ENCODE peak calls at places on chromosomes 12 and 14, in four cellular contexts. S is Calu3; N is activated T-cell treated with anti-CD3 and anti-CD28 coated beads for 24 hours; Z is CD4-positive, CD25-positive, alpha-beta regulatory T cell. I is an unnamed sample.

GRCh38 chr12:82527165-82527780 is 159.4 kb upstream of the TMTC2 start:
- DNase-seq in S (peak; percentile 62), N (no peak), Z (peak; percentile 4), I (peak; percentile 71)

GRCh38 chr12:51293693-51294092 is 23.5 kb upstream of the SMAGP start:
- DNase-seq in N (no peak), S (no peak), Z (no peak), I (no peak)

GRCh38 chr12:20463920-20464524 is 95.7 kb downstream of the PDE3A start:
- DNase-seq in S (peak; percentile 11), Z (no peak), N (no peak), I (no peak)

GRCh38 chr12:76927170-76927784 is 48.5 kb upstream of the CSRP2 start:
- DNase-seq in S (peak; percentile 43), Z (no peak), N (peak; percentile 7), I (no peak)

GRCh38 chr12:115232455-115233156 is 548.6 kb upstream of the TBX3 start:
- DNase-seq in Z (no peak), N (no peak), S (no peak), I (no peak)

GRCh38 chr12:12997734-12998133 is 2.3 kb downstream of the HEBP1 start:
- DNase-seq in Z (no peak), S (no peak), N (no peak), I (no peak)

GRCh38 chr14:29865299-29865698 is 62.3 kb downstream of the PRKD1 start:
- DNase-seq in N (no peak), S (no peak), Z (no peak), I (no peak)

GRCh38 chr14:75456069-75457023 is 28.5 kb downstream of the JDP2 start:
- DNase-seq in S (no peak), Z (no peak), N (no peak), I (no peak)

GRCh38 chr12:128903231-128903630 is 50.0 kb downstream of the GLT1D1 start:
- DNase-seq in S (no peak), N (no peak), Z (no peak), I (no peak)

GRCh38 chr14:97058071-97058470 is 260.9 kb downstream of the VRK1 start:
- DNase-seq in Z (no peak), S (no peak), N (no peak), I (no peak)

GRCh38 chr14:66038214-66038977 is 447.8 kb upstream of the CCDC196 start:
- DNase-seq in Z (no peak), S (peak; percentile 34), N (no peak), I (no peak)

GRCh38 chr12:106131671-106132070 is 7.1 kb downstream of the NUAK1 start:
- DNase-seq in N (no peak), S (no peak), Z (no peak), I (no peak)

GRCh38 chr14:96578619-96579018 is 76.4 kb downstream of the PAPOLA start:
- DNase-seq in N (no peak), Z (no peak), S (no peak), I (no peak)

GRCh38 chr12:96070670-96071279 is 35.4 kb upstream of the LTA4H start:
- DNase-seq in S (no peak), N (no peak), Z (no peak), I (no peak)

GRCh38 chr12:131533139-131533538 is 177.8 kb upstream of the SFSWAP start:
- DNase-seq in S (no peak), Z (no peak), N (no peak), I (no peak)

GRCh38 chr14:103697601-103698379 is 17.5 kb downstream of the XRCC3 start:
- DNase-seq in S (no peak), N (no peak), Z (no peak), I (no peak)

GRCh38 chr14:63752449-63753169 is 24.7 kb upstream of the SGPP1 start:
- DNase-seq in N (no peak), S (peak; percentile 76), Z (no peak), I (peak; percentile 18)

GRCh38 chr12:53174881-53175491 is 5.5 kb upstream of the ZNF740 start:
- DNase-seq in Z (no peak), S (no peak), N (no peak), I (no peak)

GRCh38 chr14:31025335-31026075 is at the start of gene AP4S1:
- DNase-seq in Z (peak; percentile 57), S (peak; percentile 48), N (peak; percentile 44), I (no peak)

GRCh38 chr12:119157528-119157927 is 21.2 kb upstream of the HSPB8 start:
- DNase-seq in N (no peak), Z (no peak), S (no peak), I (no peak)

GRCh38 chr14:25006961-25007795 is 42.8 kb downstream of the STXBP6 start:
- DNase-seq in Z (no peak), N (no peak), S (peak; percentile 37), I (peak; percentile 51)

GRCh38 chr12:109932878-109933503 is 32.9 kb downstream of the TCHP start:
- DNase-seq in S (no peak), N (no peak), Z (no peak), I (no peak)

GRCh38 chr14:73633517-73634332 is 11.1 kb upstream of the DNAL1 start:
- DNase-seq in Z (peak; percentile 60), S (peak; percentile 68), N (peak; percentile 37), I (peak; percentile 62)

GRCh38 chr12:7638064-7638763 is 27.5 kb downstream of the APOBEC1 start:
- DNase-seq in Z (no peak), S (no peak), N (no peak), I (no peak)

GRCh38 chr14:87529081-87529480 is 463.9 kb downstream of the GALC start:
- DNase-seq in S (no peak), N (no peak), Z (no peak), I (no peak)

GRCh38 chr12:40559865-40560264 is 132.4 kb upstream of the CNTN1 start:
- DNase-seq in Z (no peak), N (no peak), S (no peak), I (no peak)

GRCh38 chr12:13964666-13965065 is 16.7 kb downstream of the GRIN2B start:
- DNase-seq in N (no peak), Z (no peak), S (no peak), I (no peak)

GRCh38 chr12:122825773-122826724 is 9.2 kb upstream of the HIP1R start:
- DNase-seq in Z (no peak), N (no peak), S (peak; percentile 73), I (no peak)

GRCh38 chr12:29157486-29157946 is 8.4 kb downstream of the FAR2 start:
- DNase-seq in Z (no peak), S (no peak), N (no peak), I (peak; percentile 66)

GRCh38 chr14:24943024-24943423 is 106.9 kb downstream of the STXBP6 start:
- DNase-seq in N (no peak), Z (no peak), S (no peak), I (no peak)

GRCh38 chr12:76006028-76006916 is 25.3 kb downstream of the PHLDA1 start:
- DNase-seq in S (no peak), N (no peak), Z (no peak), I (no peak)

GRCh38 chr14:99699071-99699760 is 15.1 kb downstream of the CYP46A1 start:
- DNase-seq in S (no peak), Z (no peak), N (no peak), I (no peak)

GRCh38 chr14:33685026-33685425 is 265.8 kb downstream of the EGLN3 start:
- DNase-seq in Z (no peak), S (no peak), N (no peak), I (no peak)

GRCh38 chr12:105467710-105468366 is 137.3 kb downstream of the C12orf75 start:
- DNase-seq in S (no peak), Z (no peak), N (no peak), I (no peak)

GRCh38 chr12:121822393-121823100 is 18.7 kb downstream of the SETD1B start:
- DNase-seq in S (no peak), Z (no peak), N (no peak), I (no peak)

GRCh38 chr14:92670967-92671366 is 77.5 kb downstream of the LGMN start:
- DNase-seq in N (no peak), Z (no peak), S (no peak), I (no peak)

GRCh38 chr12:26109343-26109841 is 15.4 kb downstream of the BHLHE41 start:
- DNase-seq in S (no peak), Z (no peak), N (no peak), I (no peak)

GRCh38 chr12:1593232-1594044 is 943 bp downstream of the FBXL14 start:
- DNase-seq in Z (peak; percentile 66), S (peak; percentile 68), N (peak; percentile 23), I (no peak)